ENCODE peak calls at places on chromosome 7, in seven cellular contexts. F is K562, Z is H1, A is GM12892, T is SK-N-SH, C is HepG2, X is GM12878. K is an unnamed sample.

GRCh38 chr7:35624299-35625186 is 70.4 kb downstream of the HERPUD2 start:
- DNase-seq in F (peak; percentile 72), Z (peak; percentile 64), A (peak; percentile 20), T (peak; percentile 76), C (peak; percentile 31), X (no peak), K (peak; percentile 37)

GRCh38 chr7:2633538-2634264 is 1.9 kb downstream of the TTYH3 start:
- DNase-seq in F (no peak), Z (no peak), A (no peak), T (peak; percentile 65), C (peak; percentile 45), X (no peak), K (no peak)

GRCh38 chr7:91554893-91555292 is 290.7 kb downstream of the FZD1 start:
- DNase-seq in F (peak; percentile 67), Z (no peak), A (no peak), T (no peak), C (no peak), X (no peak), K (no peak)

GRCh38 chr7:39609462-39610149 is 13.8 kb upstream of the RALA start:
- DNase-seq in F (no peak), Z (peak; percentile 76), A (peak; percentile 43), T (peak; percentile 85), C (no peak), X (no peak), K (peak; percentile 30)

GRCh38 chr7:36232971-36233550 is 80.0 kb downstream of the EEPD1 start:
- DNase-seq in F (no peak), Z (no peak), A (no peak), T (no peak), C (peak; percentile 60), X (no peak), K (no peak)

GRCh38 chr7:40356871-40357676 is 222.3 kb downstream of the SUGCT start:
- DNase-seq in F (no peak), Z (no peak), A (no peak), T (no peak), C (no peak), X (no peak), K (no peak)

GRCh38 chr7:32539917-32540544 is 44.7 kb downstream of the AVL9 start:
- DNase-seq in F (no peak), Z (no peak), A (no peak), T (no peak), C (no peak), X (no peak), K (no peak)

GRCh38 chr7:26081627-26082026 is 70.4 kb upstream of the NFE2L3 start:
- DNase-seq in F (no peak), Z (no peak), A (no peak), T (no peak), C (peak; percentile 73), X (no peak), K (no peak)

GRCh38 chr7:128115326-128115820 is 84.1 kb upstream of the LRRC4 start:
- DNase-seq in F (no peak), Z (peak; percentile 40), A (no peak), T (no peak), C (no peak), X (no peak), K (no peak)

GRCh38 chr7:92944633-92945032 is 108.3 kb upstream of the CDK6 start:
- DNase-seq in F (no peak), Z (no peak), A (no peak), T (no peak), C (no peak), X (no peak), K (no peak)

GRCh38 chr7:74094224-74095095 is 10.9 kb downstream of the LIMK1 start:
- DNase-seq in F (peak; percentile 75), Z (peak; percentile 87), A (peak; percentile 72), T (peak; percentile 90), C (no peak), X (peak; percentile 49), K (peak; percentile 71)

GRCh38 chr7:125670926-125671572 is 741.4 kb upstream of the POT1 start:
- DNase-seq in F (peak; percentile 27), Z (no peak), A (no peak), T (peak; percentile 24), C (peak; percentile 9), X (no peak), K (no peak)

GRCh38 chr7:55086413-55087201 is 67.8 kb downstream of the EGFR start:
- DNase-seq in F (no peak), Z (no peak), A (no peak), T (peak; percentile 57), C (peak; percentile 72), X (peak; percentile 82), K (no peak)

GRCh38 chr7:96052860-96053452 is 268.9 kb downstream of the SLC25A13 start:
- DNase-seq in F (no peak), Z (no peak), A (no peak), T (peak; percentile 59), C (no peak), X (no peak), K (no peak)

GRCh38 chr7:36054642-36055041 is 98.4 kb upstream of the EEPD1 start:
- DNase-seq in F (no peak), Z (no peak), A (no peak), T (no peak), C (no peak), X (no peak), K (no peak)

GRCh38 chr7:131899271-131900030 is 343.0 kb upstream of the PODXL start:
- DNase-seq in F (no peak), Z (no peak), A (no peak), T (no peak), C (no peak), X (no peak), K (no peak)

GRCh38 chr7:101618207-101618839 is 10.8 kb downstream of the MYL10 start:
- DNase-seq in F (no peak), Z (no peak), A (no peak), T (no peak), C (no peak), X (no peak), K (no peak)

GRCh38 chr7:80665526-80665925 is 27.1 kb downstream of the CD36 start:
- DNase-seq in F (no peak), Z (no peak), A (no peak), T (no peak), C (no peak), X (no peak), K (no peak)

GRCh38 chr7:36677769-36678435 is 46.4 kb downstream of the AOAH start:
- DNase-seq in F (no peak), Z (no peak), A (no peak), T (no peak), C (no peak), X (no peak), K (no peak)

GRCh38 chr7:27191081-27191715 is 6.2 kb upstream of the HOXA11 start:
- DNase-seq in F (no peak), Z (no peak), A (no peak), T (no peak), C (no peak), X (no peak), K (no peak)

GRCh38 chr7:74627699-74628411 is 29.7 kb upstream of the GTF2I start:
- DNase-seq in F (no peak), Z (peak; percentile 63), A (no peak), T (peak; percentile 45), C (peak; percentile 93), X (no peak), K (no peak)

GRCh38 chr7:134175724-134176350 is 48.7 kb downstream of the LRGUK start:
- DNase-seq in F (no peak), Z (no peak), A (no peak), T (no peak), C (no peak), X (no peak), K (no peak)

GRCh38 chr7:132575336-132575986 is 809 bp downstream of the PLXNA4 start:
- DNase-seq in F (no peak), Z (peak; percentile 68), A (no peak), T (peak; percentile 84), C (no peak), X (no peak), K (peak; percentile 19)

GRCh38 chr7:726084-726853 is at the start of gene DNAAF5:
- DNase-seq in F (peak; percentile 85), Z (peak; percentile 87), A (peak; percentile 95), T (peak; percentile 98), C (peak; percentile 79), X (peak; percentile 45), K (peak; percentile 95)
- TF ChIP-seq POLR2AphosphoS5 in F (no peak), Z (no peak), A (peak; percentile 45), T (peak; percentile 86), C (peak; percentile 65), X (peak; percentile 52), K (peak; percentile 74)

DNA sequence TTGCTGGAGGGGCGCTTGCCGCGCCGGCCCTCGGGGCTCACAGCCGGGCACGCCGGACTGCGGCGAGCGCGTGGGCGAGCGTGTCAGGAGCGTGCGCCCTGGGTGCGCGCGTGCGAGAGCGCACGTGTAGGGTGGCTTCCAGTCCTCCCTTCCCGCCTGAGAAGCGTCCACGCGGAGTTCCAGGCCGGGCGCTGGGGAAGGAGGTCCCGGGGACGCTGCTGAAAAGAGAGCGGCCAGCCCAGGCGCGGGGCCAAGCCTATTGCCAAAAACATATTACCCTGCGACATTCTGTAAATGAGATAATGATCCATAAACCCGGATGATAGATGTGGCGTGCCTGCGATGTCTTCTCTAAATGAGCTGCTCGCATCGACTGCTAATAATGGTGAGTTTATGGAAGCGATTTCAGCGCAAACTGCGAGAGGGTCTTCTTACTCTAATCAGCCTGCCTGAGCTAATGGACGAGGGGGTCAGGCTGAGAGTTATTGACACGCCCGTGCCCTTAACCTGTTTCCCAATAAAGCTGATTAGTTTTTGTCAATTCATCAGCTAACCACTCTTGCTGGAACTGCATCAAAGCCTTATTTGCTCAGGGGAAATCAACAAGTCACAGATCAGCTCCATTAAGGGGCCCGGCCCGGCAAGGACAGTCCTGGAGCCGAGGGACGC is 8.0 kb upstream of the MNX1 start:
- DNase-seq in F (no peak), Z (peak; percentile 55), A (no peak), T (peak; percentile 53), C (no peak), X (no peak), K (no peak)
- TF ChIP-seq TAF1 in F (no peak), Z (no peak), A (no peak), T (no peak), C (no peak), X (no peak), K (no peak)

GRCh38 chr7:20362574-20363253 is 32.0 kb downstream of the ITGB8 start:
- DNase-seq in F (no peak), Z (no peak), A (no peak), T (no peak), C (no peak), X (no peak), K (no peak)

GRCh38 chr7:20364815-20365214 is 34.1 kb downstream of the ITGB8 start:
- DNase-seq in F (no peak), Z (no peak), A (no peak), T (no peak), C (no peak), X (no peak), K (no peak)

DNA sequence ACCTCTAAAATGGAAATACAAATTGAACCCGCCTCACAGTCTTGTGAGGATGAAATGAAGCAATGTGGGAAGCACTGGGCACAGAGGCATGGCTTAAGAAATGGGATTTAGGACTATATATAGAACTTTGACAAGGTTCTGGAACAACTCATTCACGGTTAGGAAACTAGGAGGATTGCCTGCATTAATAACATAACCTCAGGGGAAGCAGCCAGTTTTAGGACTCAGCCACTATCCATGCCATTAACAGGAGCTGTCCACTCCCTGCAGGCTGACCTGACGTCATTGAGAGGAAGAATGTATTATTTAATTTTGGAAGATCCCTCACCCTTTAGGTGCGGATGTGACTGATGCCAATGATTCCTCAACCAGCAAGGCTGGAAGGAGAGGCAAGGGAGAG is 34.8 kb downstream of the ITGB8 start:
- DNase-seq in F (no peak), Z (no peak), A (no peak), T (peak; percentile 27), C (no peak), X (no peak), K (no peak)
- TF ChIP-seq POLR2AphosphoS5 in F (no peak), Z (no peak), A (no peak), T (no peak), C (no peak), X (no peak), K (no peak)

GRCh38 chr7:150977382-150978135 is 562 bp downstream of the KCNH2 start:
- DNase-seq in F (peak; percentile 63), Z (no peak), A (no peak), T (peak; percentile 83), C (no peak), X (no peak), K (no peak)
- TF ChIP-seq TAF1 in F (no peak), Z (no peak), A (no peak), T (no peak), C (no peak), X (no peak), K (no peak)